ENCODE peak calls at places on chromosomes 11 and 22, in ten cellular contexts. S is HCEC 1CT; D is progenitor cell of endocrine pancreas; R is H54; Z is NCI-H2081 treated with DMSO at 0.1 percent for 48 hours; X is stimulated activated CD8-positive, alpha-beta memory T cell treated with anti-CD3 and anti-CD28 coated beads, Interleukin-15, amount 100 ng/mL, for 48 hours; Q is posterior cingulate gyrus; A is NCI-H2029; O is activated naive CD4-positive, alpha-beta T cell treated with anti-CD3 and anti-CD28 coated beads, Interleukin-2, amount 50 U/mL, for 16 hours; J is fibroblast of mammary gland. G is an unnamed sample.
A peak's percentile ranks its signal among the peaks of the same experiment; 100 is the strongest.

GRCh38 chr22:38862375-38863329 is 9.4 kb downstream of the CBX6 start:
- DNase-seq in D (no peak), S (no peak), Z (no peak), Q (no peak), A (no peak), X (no peak), J (peak; percentile 37), R (no peak), O (no peak), G (no peak)

GRCh38 chr11:65389294-65389980 is 3.0 kb downstream of the FRMD8 start:
- DNase-seq in Z (no peak), X (no peak), A (no peak), J (no peak), R (no peak), D (no peak), O (no peak), Q (no peak), S (no peak), G (peak; percentile 75)

GRCh38 chr11:57792060-57792541 is 30.5 kb downstream of the CTNND1 start:
- DNase-seq in X (peak; percentile 66), R (no peak), Z (no peak), A (no peak), Q (peak; percentile 26), O (peak; percentile 82), S (no peak), D (no peak), J (peak; percentile 50), G (peak; percentile 96)

GRCh38 chr22:35742342-35743100 is 24.8 kb downstream of the APOL5 start:
- DNase-seq in R (peak; percentile 28), S (peak; percentile 89), A (no peak), J (peak; percentile 91), X (no peak), Z (no peak), O (no peak), D (no peak), Q (no peak), G (no peak)

GRCh38 chr11:34335801-34336200 is 22.0 kb downstream of the ABTB2 start:
- DNase-seq in Q (no peak), J (no peak), X (no peak), A (no peak), R (no peak), D (no peak), O (no peak), S (no peak), Z (no peak), G (no peak)

GRCh38 chr11:126318642-126319373 is 14.9 kb downstream of the DCPS start:
- DNase-seq in A (no peak), R (no peak), S (peak; percentile 95), J (peak; percentile 98), X (no peak), Q (no peak), O (no peak), D (no peak), Z (no peak), G (peak; percentile 59)

GRCh38 chr22:45584621-45585436 is 82.1 kb downstream of the FBLN1 start:
- DNase-seq in X (no peak), J (peak; percentile 52), S (peak; percentile 10), Z (no peak), D (no peak), R (no peak), A (no peak), O (no peak), Q (no peak), G (no peak)

GRCh38 chr11:8356731-8357504 is 93.2 kb upstream of the LMO1 start:
- DNase-seq in J (peak; percentile 15), X (no peak), O (no peak), A (no peak), S (no peak), D (no peak), Z (no peak), Q (peak; percentile 56), R (no peak), G (peak; percentile 84)

GRCh38 chr11:111408789-111409727 is 30.0 kb upstream of the POU2AF1 start:
- DNase-seq in D (no peak), R (no peak), O (no peak), J (peak; percentile 92), X (no peak), S (no peak), Z (no peak), A (no peak), Q (no peak), G (no peak)

GRCh38 chr11:119374632-119375394 is 6.7 kb downstream of the USP2 start:
- DNase-seq in O (no peak), Z (no peak), X (no peak), Q (peak; percentile 59), D (no peak), S (no peak), R (no peak), J (no peak), A (no peak), G (no peak)

GRCh38 chr22:43783777-43784176 is 28.3 kb downstream of the EFCAB6 start:
- DNase-seq in R (no peak), S (no peak), X (no peak), Z (no peak), D (no peak), Q (no peak), O (no peak), J (no peak), A (no peak), G (no peak)

GRCh38 chr22:28029962-28030361 is 110.9 kb upstream of the PITPNB start:
- DNase-seq in R (no peak), A (no peak), O (no peak), J (no peak), X (no peak), Z (no peak), Q (no peak), S (no peak), D (no peak), G (no peak)

GRCh38 chr11:61816736-61817455 is at the start of gene FADS1:
- DNase-seq in J (peak; percentile 92), O (peak; percentile 76), S (peak; percentile 97), D (peak; percentile 97), X (peak; percentile 74), Q (peak; percentile 96), R (peak; percentile 95), Z (peak; percentile 90), A (peak; percentile 86), G (peak; percentile 97)

GRCh38 chr22:43789452-43789851 is 22.7 kb downstream of the EFCAB6 start:
- DNase-seq in A (no peak), S (peak; percentile 76), Z (no peak), X (no peak), D (no peak), R (peak; percentile 24), Q (no peak), O (no peak), J (peak; percentile 99), G (no peak)

GRCh38 chr22:23691748-23692423 is 1.1 kb downstream of the RGL4 start:
- DNase-seq in S (no peak), D (no peak), O (no peak), A (no peak), X (no peak), J (no peak), Q (no peak), Z (no peak), R (no peak), G (no peak)

GRCh38 chr11:110859240-110859835 is 147.1 kb upstream of the ARHGAP20 start:
- DNase-seq in J (no peak), Z (no peak), Q (no peak), D (no peak), R (no peak), X (no peak), O (no peak), S (no peak), A (no peak), G (no peak)

GRCh38 chr22:30234786-30235470 is 11.6 kb downstream of the LIF start:
- DNase-seq in J (no peak), O (no peak), X (no peak), S (no peak), Z (no peak), Q (no peak), A (no peak), D (no peak), R (no peak), G (no peak)

GRCh38 chr11:70078796-70079616 is 889 bp downstream of the ANO1 start:
- DNase-seq in S (no peak), D (no peak), Z (no peak), R (no peak), A (no peak), O (peak; percentile 8), J (no peak), Q (no peak), X (no peak), G (no peak)

GRCh38 chr22:26975865-26976264 is 318.5 kb downstream of the MIAT start:
- DNase-seq in Q (no peak), R (no peak), O (no peak), J (no peak), S (no peak), A (no peak), D (no peak), Z (no peak), X (no peak), G (no peak)

GRCh38 chr11:46490576-46491100 is 99.1 kb upstream of the CHRM4 start:
- DNase-seq in R (no peak), X (no peak), Q (no peak), D (no peak), O (no peak), Z (no peak), S (peak; percentile 64), J (peak; percentile 61), A (no peak), G (no peak)

GRCh38 chr11:70398834-70399680 is 728 bp downstream of the CTTN start:
- DNase-seq in S (no peak), R (no peak), D (no peak), Z (no peak), J (no peak), Q (no peak), A (no peak), O (no peak), X (no peak), G (no peak)

GRCh38 chr11:10181811-10182210 is 112.2 kb downstream of the SBF2 start:
- DNase-seq in X (no peak), D (no peak), J (peak; percentile 59), A (no peak), Q (no peak), R (no peak), S (peak; percentile 81), Z (no peak), O (no peak), G (no peak)

GRCh38 chr11:58958500-58958899 is 19.2 kb downstream of the GLYATL1 start:
- DNase-seq in O (peak; percentile 25), J (peak; percentile 13), R (no peak), S (no peak), Q (no peak), D (no peak), A (no peak), Z (no peak), X (peak; percentile 17), G (no peak)

GRCh38 chr11:285021-285893 is 3.7 kb upstream of the PGGHG start:
- DNase-seq in O (no peak), A (no peak), D (no peak), Z (no peak), J (no peak), X (no peak), Q (no peak), R (no peak), S (no peak), G (peak; percentile 72)

GRCh38 chr11:105245781-105246315 is 106.3 kb upstream of the CARD18 start:
- DNase-seq in R (no peak), O (no peak), Z (no peak), X (no peak), D (no peak), S (no peak), A (no peak), J (no peak), Q (no peak), G (no peak)

GRCh38 chr11:19374189-19374588 is 133.4 kb upstream of the E2F8 start:
- DNase-seq in A (no peak), S (peak; percentile 99), D (no peak), Q (no peak), J (peak; percentile 100), O (no peak), R (peak; percentile 75), X (no peak), Z (no peak), G (no peak)

G was measured in upper lobe of left lung.